ENCODE peak calls at places on chromosomes 7 and 10, in seven cellular contexts. G, I, M, V, Y, E and T are unnamed samples.

GRCh38 chr10:107163904-107164861 is at the start of gene SORCS1:
- DNase-seq in E (no peak), G (no peak), I (peak), M (no peak), Y (no peak), V (peak), T (no peak)

GRCh38 chr10:34732926-34733325 is 82.2 kb downstream of the PARD3 start:
- DNase-seq in I (no peak), G (no peak), Y (no peak), M (peak), E (no peak), V (peak), T (no peak)

GRCh38 chr7:142481548-142481947 is 223.7 kb upstream of the PRSS58 start:
- DNase-seq in Y (no peak), E (peak), I (no peak), V (no peak), G (no peak), M (peak), T (no peak)

GRCh38 chr10:69568472-69569143 is 4.6 kb downstream of the NEUROG3 start:
- DNase-seq in Y (no peak), V (no peak), E (no peak), I (no peak), M (no peak), G (no peak), T (no peak)

GRCh38 chr7:6026011-6026819 is 5.0 kb upstream of the ANKRD61 start:
- DNase-seq in Y (peak), M (peak), G (peak), I (peak), E (no peak), V (peak), T (peak)

GRCh38 chr10:101385866-101386658 is 32.1 kb downstream of the BTRC start:
- DNase-seq in M (no peak), Y (no peak), V (no peak), I (no peak), E (no peak), G (no peak), T (no peak)

GRCh38 chr7:27151945-27152815 is at the start of gene HOXA3:
- DNase-seq in G (no peak), I (peak), V (no peak), Y (no peak), E (peak), M (peak), T (peak)

GRCh38 chr10:5482016-5482415 is 17.4 kb downstream of the CALML5 start:
- DNase-seq in M (no peak), V (no peak), E (no peak), Y (no peak), G (no peak), I (no peak), T (no peak)